ENCODE peak calls at places on chromosomes 4 and X, in eight cellular contexts. J, D, C, H, N, W, L and V are unnamed samples.

GRCh38 chr4:11748169-11748872 is 319.6 kb upstream of the HS3ST1 start:
- DNase-seq in L (no peak), H (no peak), C (no peak), N (peak; percentile 41), J (no peak), W (no peak), D (no peak), V (no peak)

GRCh38 chrX:13048265-13048664 is 3.8 kb upstream of the FAM9C start:
- DNase-seq in H (peak; percentile 1), W (no peak), N (no peak), D (no peak), L (no peak), C (no peak), J (no peak), V (peak; percentile 89)

GRCh38 chr4:76950846-76951321 is 1.3 kb downstream of the SEPTIN11 start:
- DNase-seq in C (no peak), H (no peak), N (peak; percentile 72), W (no peak), L (no peak), J (no peak), D (peak; percentile 39), V (no peak)

GRCh38 chr4:86014599-86014998 is 345.3 kb downstream of the MAPK10 start:
- DNase-seq in C (no peak), N (no peak), W (no peak), H (no peak), J (no peak), L (peak; percentile 3), D (peak; percentile 15), V (no peak)

GRCh38 chrX:135625995-135626394 is 87.4 kb upstream of the CT45A1 start:
- DNase-seq in N (no peak), H (no peak), L (no peak), C (no peak), D (no peak), W (no peak), J (no peak), V (no peak)

GRCh38 chr4:68683034-68683433 is 12.6 kb upstream of the UGT2B15 start:
- DNase-seq in D (no peak), C (no peak), W (no peak), J (no peak), L (no peak), N (no peak), H (no peak), V (no peak)

GRCh38 chr4:24266951-24267577 is 317.3 kb downstream of the DHX15 start:
- DNase-seq in W (no peak), J (no peak), C (no peak), H (no peak), D (no peak), N (no peak), L (no peak), V (no peak)

GRCh38 chr4:105122334-105122733 is 24.3 kb upstream of the TET2 start:
- DNase-seq in H (no peak), C (no peak), W (no peak), N (no peak), J (no peak), L (no peak), D (no peak), V (no peak)

GRCh38 chrX:88903989-88904718 is 157.1 kb downstream of the CPXCR1 start:
- DNase-seq in D (no peak), H (no peak), W (no peak), N (no peak), C (no peak), L (no peak), J (no peak), V (no peak)

GRCh38 chr4:139834210-139834609 is 168.6 kb downstream of the MGST2 start:
- DNase-seq in L (no peak), J (no peak), C (no peak), H (no peak), W (no peak), D (no peak), N (no peak), V (no peak)

GRCh38 chr4:128600996-128601857 is 208.3 kb upstream of the JADE1 start:
- DNase-seq in H (peak; percentile 84), N (peak; percentile 13), L (no peak), J (no peak), D (no peak), C (no peak), W (no peak), V (peak; percentile 29)

GRCh38 chr4:41360214-41360910 is 103.6 kb downstream of the UCHL1 start:
- DNase-seq in W (no peak), H (peak; percentile 76), C (peak; percentile 47), L (no peak), N (peak; percentile 75), J (no peak), D (peak; percentile 28), V (peak; percentile 80)

GRCh38 chr4:97238956-97239698 is 904.1 kb downstream of the STPG2 start:
- DNase-seq in C (no peak), J (no peak), W (no peak), H (peak; percentile 27), D (no peak), N (no peak), L (no peak), V (peak; percentile 39)

GRCh38 chr4:74772106-74772505 is 22.2 kb downstream of the BTC start:
- DNase-seq in N (no peak), C (no peak), J (no peak), L (no peak), H (no peak), W (no peak), D (no peak), V (no peak)

GRCh38 chr4:94722270-94722669 is 35.5 kb upstream of the BMPR1B start:
- DNase-seq in C (no peak), L (no peak), J (no peak), N (no peak), H (no peak), D (no peak), W (no peak), V (no peak)